ENCODE peak calls at places on chromosomes 11 and 22, in nine cellular contexts. L, G, D, C, M, U, F, X and B are unnamed samples.

GRCh38 chr22:46004105-46004866 is 27.3 kb upstream of the WNT7B start:
- DNase-seq in U (no peak), F (peak; percentile 85), D (no peak), X (peak; percentile 32), C (no peak), G (no peak), M (peak; percentile 76), L (no peak), B (no peak)

GRCh38 chr22:44399196-44399837 is 86.6 kb upstream of the SHISAL1 start:
- DNase-seq in F (peak; percentile 40), U (no peak), C (no peak), G (no peak), D (no peak), L (no peak), M (peak; percentile 30), X (no peak), B (no peak)

GRCh38 chr22:22785316-22786065 is 102.1 kb upstream of the IGLL5 start:
- DNase-seq in L (no peak), D (no peak), U (no peak), M (no peak), X (no peak), C (no peak), G (no peak), F (no peak), B (no peak)

GRCh38 chr11:63951779-63952536 is 13.2 kb downstream of the NAA40 start:
- DNase-seq in F (no peak), L (no peak), M (no peak), G (no peak), U (no peak), X (peak; percentile 24), D (no peak), C (no peak), B (no peak)

GRCh38 chr11:102886999-102887398 is 12.2 kb upstream of the MMP12 start:
- DNase-seq in C (no peak), G (no peak), D (no peak), M (no peak), U (no peak), L (no peak), F (no peak), X (no peak), B (no peak)

GRCh38 chr11:122048401-122048800 is 67.6 kb downstream of the BLID start:
- DNase-seq in F (no peak), X (no peak), G (no peak), M (no peak), L (no peak), U (no peak), C (no peak), D (no peak), B (no peak)

GRCh38 chr11:2599561-2600189 is 100.1 kb downstream of the KCNQ1OT1 start:
- DNase-seq in X (no peak), L (no peak), F (no peak), D (no peak), G (no peak), M (no peak), U (no peak), C (no peak), B (no peak)

GRCh38 chr11:646214-646613 is 9.1 kb downstream of the DRD4 start:
- DNase-seq in M (no peak), U (no peak), D (no peak), X (no peak), F (no peak), C (no peak), G (no peak), L (no peak), B (no peak)

GRCh38 chr11:31141804-31142203 is 227.7 kb downstream of the DCDC1 start:
- DNase-seq in G (peak; percentile 44), D (no peak), L (no peak), X (no peak), M (no peak), F (no peak), C (no peak), U (no peak), B (no peak)

GRCh38 chr11:14854057-14854456 is 38.0 kb downstream of the CYP2R1 start:
- DNase-seq in D (no peak), F (no peak), U (no peak), L (no peak), G (no peak), X (no peak), M (no peak), C (no peak), B (no peak)

GRCh38 chr11:44860346-44860745 is 90.3 kb downstream of the TP53I11 start:
- DNase-seq in G (no peak), D (no peak), X (no peak), C (no peak), L (no peak), M (peak; percentile 31), U (peak; percentile 33), F (peak; percentile 38), B (no peak)

DNA sequence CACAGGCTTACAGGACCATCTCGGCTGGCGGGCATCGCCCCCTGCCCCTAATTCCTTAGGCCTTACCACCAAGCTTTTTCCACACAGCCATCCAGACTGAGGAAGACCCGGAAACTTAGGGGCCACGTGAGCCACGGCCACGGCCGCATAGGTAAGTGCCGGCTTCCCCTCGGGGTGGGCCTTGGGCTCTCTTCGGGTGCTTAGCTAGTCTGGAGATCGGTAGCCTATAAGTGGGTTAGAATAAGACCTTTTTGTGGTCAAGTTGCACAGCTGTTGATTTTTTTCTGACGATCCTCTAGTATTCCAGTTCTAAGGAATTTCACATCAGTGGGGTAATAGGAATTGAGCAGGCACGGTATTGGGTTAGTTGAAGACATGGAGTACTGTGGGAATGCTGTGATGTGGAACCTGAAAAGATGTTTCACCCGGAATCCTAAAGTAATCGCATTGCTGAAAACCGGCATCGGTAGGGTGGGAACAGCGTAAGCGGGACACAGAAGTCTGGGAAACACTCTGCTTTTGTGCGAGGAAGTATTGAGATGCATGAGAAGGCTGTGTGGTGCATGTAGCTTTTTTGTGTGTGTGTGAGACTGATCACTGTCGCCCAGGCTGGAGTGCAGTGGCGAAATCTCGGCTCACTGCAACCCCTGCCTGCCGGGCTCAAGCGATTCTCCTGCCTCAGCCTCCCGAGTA is 669 bp downstream of the RPL27A start:
- DNase-seq in L (no peak), U (no peak), X (no peak), C (no peak), G (peak; percentile 45), F (no peak), D (peak; percentile 31), M (no peak), B (no peak)
- H3K4me1 ChIP-seq in L (no peaks in the 10 kb centered on the region), U (peaks cover 40% of the 10 kb centered on the region), X (peaks cover 37% of the 10 kb centered on the region), C (peaks cover 30% of the 10 kb centered on the region), G (peaks cover 16% of the 10 kb centered on the region), F (peaks cover 56% of the 10 kb centered on the region), D (peaks cover 37% of the 10 kb centered on the region), M (peaks cover 10% of the 10 kb centered on the region), B (peaks cover 17% of the 10 kb centered on the region)

GRCh38 chr22:36377022-36377631 is 10.6 kb downstream of the MYH9 start:
- DNase-seq in F (no peak), L (no peak), C (no peak), M (no peak), X (peak; percentile 83), G (no peak), U (peak; percentile 86), D (no peak), B (no peak)
- H3K4me1 ChIP-seq in F (peaks cover 100% of the 10 kb centered on the region), L (peaks cover 13% of the 10 kb centered on the region), C (peaks cover 98% of the 10 kb centered on the region), M (peaks cover 33% of the 10 kb centered on the region), X (peaks cover 99% of the 10 kb centered on the region), G (peaks cover 12% of the 10 kb centered on the region), U (peaks cover 99% of the 10 kb centered on the region), D (peaks cover 23% of the 10 kb centered on the region), B (peaks cover 16% of the 10 kb centered on the region)

DNA sequence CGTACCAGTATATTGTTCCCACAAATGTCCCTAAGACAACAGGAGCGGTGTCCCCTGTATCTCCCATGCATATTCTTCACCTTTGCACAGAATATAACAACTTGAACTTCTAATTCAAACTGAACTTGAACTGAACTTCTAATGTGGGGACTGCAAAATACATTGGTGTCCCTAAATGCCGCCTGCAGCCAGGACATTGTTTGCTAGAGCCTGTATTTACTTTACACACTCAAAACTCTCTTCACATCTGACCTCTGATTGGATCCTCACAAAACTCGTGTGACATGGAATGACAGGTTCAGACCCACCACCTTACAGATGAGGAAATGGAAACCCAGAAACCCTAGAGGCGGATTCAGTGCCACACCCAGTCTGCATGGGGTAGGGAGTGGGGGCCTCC is 6.4 kb downstream of the CPT1A start:
- DNase-seq in C (no peak), M (no peak), L (no peak), U (no peak), X (no peak), G (no peak), F (no peak), D (no peak), B (no peak)
- H3K4me1 ChIP-seq in C (peaks cover 85% of the 10 kb centered on the region), M (peaks cover 34% of the 10 kb centered on the region), L (no peaks in the 10 kb centered on the region), U (peaks cover 57% of the 10 kb centered on the region), X (peaks cover 49% of the 10 kb centered on the region), G (peaks cover 6% of the 10 kb centered on the region), F (peaks cover 83% of the 10 kb centered on the region), D (peaks cover 41% of the 10 kb centered on the region), B (peaks cover 27% of the 10 kb centered on the region)

GRCh38 chr22:27641049-27641790 is 160.3 kb downstream of the MN1 start:
- DNase-seq in M (no peak), L (no peak), D (peak; percentile 30), G (no peak), F (peak; percentile 47), U (no peak), X (no peak), C (no peak), B (no peak)

GRCh38 chr22:27638329-27639179 is 163.0 kb downstream of the MN1 start:
- DNase-seq in M (no peak), D (no peak), L (no peak), X (no peak), G (no peak), C (no peak), F (no peak), U (no peak), B (no peak)

GRCh38 chr22:27637604-27638003 is 164.0 kb downstream of the MN1 start:
- DNase-seq in G (no peak), X (no peak), C (no peak), U (no peak), M (no peak), L (no peak), F (no peak), D (peak; percentile 15), B (no peak)

GRCh38 chr22:27636716-27637503 is 164.6 kb downstream of the MN1 start:
- DNase-seq in L (peak; percentile 59), U (no peak), C (no peak), G (no peak), X (no peak), M (no peak), F (no peak), D (no peak), B (no peak)

DNA sequence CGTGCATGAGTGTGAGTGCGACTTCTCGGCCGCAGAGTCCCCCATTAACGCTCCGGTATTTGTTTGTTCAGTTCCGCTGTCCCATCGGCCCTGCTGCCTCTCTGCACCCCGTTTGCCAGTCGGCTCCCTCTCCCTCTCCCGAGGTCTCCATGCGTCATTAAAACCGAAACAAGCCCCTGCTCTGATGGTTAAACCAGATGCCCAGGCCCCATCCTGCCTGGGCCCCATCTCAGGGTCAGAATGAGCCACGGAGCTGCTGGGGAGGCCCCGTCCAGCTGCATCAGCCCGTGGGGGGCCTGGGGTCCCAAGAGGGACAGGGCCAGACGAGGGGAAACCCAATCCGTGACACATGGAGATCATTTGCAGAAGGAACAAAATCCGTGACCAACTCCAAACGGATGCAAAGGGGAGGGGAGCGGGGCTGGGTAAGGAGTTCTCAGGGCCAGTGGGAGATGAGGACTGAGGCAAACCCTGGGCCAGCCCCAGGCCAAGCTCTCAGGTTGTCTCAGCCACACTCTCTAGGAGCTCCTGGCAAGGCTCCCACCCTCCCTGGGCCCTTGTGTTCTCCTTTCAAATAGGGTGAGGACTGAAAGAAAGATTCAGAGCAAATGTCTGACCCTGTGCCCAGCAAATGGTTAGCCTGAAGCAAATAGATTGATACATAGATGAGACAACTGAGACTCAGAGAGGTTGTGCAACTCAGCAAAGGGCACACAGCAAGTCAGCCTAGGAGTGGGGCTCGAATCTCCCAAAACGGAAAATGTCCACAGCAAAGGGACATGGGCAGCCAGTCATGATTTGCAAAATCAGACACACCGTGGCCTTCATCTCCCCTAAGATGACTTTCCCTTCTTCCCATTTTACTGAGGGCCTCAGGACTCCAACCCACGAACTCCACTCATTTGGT is 162.1 kb downstream of the MN1 start:
- DNase-seq in C (no peak), M (no peak), U (no peak), D (no peak), X (no peak), F (no peak), G (no peak), L (no peak), B (no peak)
- H3K4me1 ChIP-seq in C (peaks cover 22% of the 10 kb centered on the region), M (no peaks in the 10 kb centered on the region), U (no peaks in the 10 kb centered on the region), D (no peaks in the 10 kb centered on the region), X (no peaks in the 10 kb centered on the region), F (no peaks in the 10 kb centered on the region), G (peaks cover 53% of the 10 kb centered on the region), L (no peaks in the 10 kb centered on the region), B (peaks cover 24% of the 10 kb centered on the region)